ENCODE peak calls at places on chromosomes 2 and 18, in ten cellular contexts. One of them, this sample, is unnamed.

GRCh38 chr2:214671330-214671850 is 138.1 kb downstream of the BARD1 start:
- DNase-seq in tibial nerve: no peak
- DNase-seq in upper lobe of right lung: no peak
- DNase-seq in SK-N-SH: no peak
- DNase-seq in AG04450: no peak
- DNase-seq in lower lobe of right lung: no peak
- DNase-seq in PC-9: no peak
- DNase-seq in coronary artery: no peak
- DNase-seq in PC-3: no peak
- DNase-seq in CD8-positive, alpha-beta T cell: no peak
- DNase-seq in this sample: no peak

GRCh38 chr2:36356990-36357505 is 1.5 kb downstream of the CRIM1 start:
- DNase-seq in coronary artery: no peak
- DNase-seq in PC-9: no peak
- DNase-seq in SK-N-SH: peak
- DNase-seq in CD8-positive, alpha-beta T cell: no peak
- DNase-seq in lower lobe of right lung: no peak
- DNase-seq in PC-3: peak
- DNase-seq in AG04450: no peak
- DNase-seq in tibial nerve: peak
- DNase-seq in upper lobe of right lung: no peak
- DNase-seq in this sample: no peak

GRCh38 chr18:14974576-14974975 is 226.6 kb downstream of the ANKRD30B start:
- DNase-seq in PC-9: peak
- DNase-seq in PC-3: peak
- DNase-seq in tibial nerve: no peak
- DNase-seq in AG04450: no peak
- DNase-seq in coronary artery: no peak
- DNase-seq in SK-N-SH: no peak
- DNase-seq in upper lobe of right lung: no peak
- DNase-seq in lower lobe of right lung: no peak
- DNase-seq in CD8-positive, alpha-beta T cell: no peak
- DNase-seq in this sample: no peak

GRCh38 chr2:230909841-230910545 is 15.0 kb downstream of the GPR55 start:
- DNase-seq in tibial nerve: no peak
- DNase-seq in PC-3: no peak
- DNase-seq in AG04450: no peak
- DNase-seq in upper lobe of right lung: peak
- DNase-seq in coronary artery: no peak
- DNase-seq in SK-N-SH: no peak
- DNase-seq in CD8-positive, alpha-beta T cell: no peak
- DNase-seq in lower lobe of right lung: peak
- DNase-seq in PC-9: no peak
- DNase-seq in this sample: peak

GRCh38 chr2:157899125-157899839 is 23.2 kb upstream of the ACVR1 start:
- DNase-seq in tibial nerve: no peak
- DNase-seq in coronary artery: no peak
- DNase-seq in PC-3: no peak
- DNase-seq in lower lobe of right lung: no peak
- DNase-seq in SK-N-SH: no peak
- DNase-seq in PC-9: no peak
- DNase-seq in CD8-positive, alpha-beta T cell: no peak
- DNase-seq in upper lobe of right lung: no peak
- DNase-seq in AG04450: no peak
- DNase-seq in this sample: no peak

GRCh38 chr2:236619910-236620612 is 50.4 kb downstream of the ACKR3 start:
- DNase-seq in upper lobe of right lung: no peak
- DNase-seq in PC-9: no peak
- DNase-seq in CD8-positive, alpha-beta T cell: no peak
- DNase-seq in lower lobe of right lung: no peak
- DNase-seq in PC-3: no peak
- DNase-seq in tibial nerve: no peak
- DNase-seq in coronary artery: no peak
- DNase-seq in SK-N-SH: no peak
- DNase-seq in AG04450: no peak
- DNase-seq in this sample: no peak

GRCh38 chr2:186497928-186498327 is 11.9 kb downstream of the ZC3H15 start:
- DNase-seq in tibial nerve: no peak
- DNase-seq in SK-N-SH: no peak
- DNase-seq in AG04450: no peak
- DNase-seq in PC-9: no peak
- DNase-seq in CD8-positive, alpha-beta T cell: no peak
- DNase-seq in coronary artery: no peak
- DNase-seq in upper lobe of right lung: no peak
- DNase-seq in lower lobe of right lung: no peak
- DNase-seq in PC-3: no peak
- DNase-seq in this sample: no peak

GRCh38 chr2:36395866-36396265 is 40.3 kb downstream of the CRIM1 start:
- DNase-seq in AG04450: no peak
- DNase-seq in PC-3: no peak
- DNase-seq in CD8-positive, alpha-beta T cell: no peak
- DNase-seq in tibial nerve: no peak
- DNase-seq in lower lobe of right lung: no peak
- DNase-seq in coronary artery: no peak
- DNase-seq in SK-N-SH: no peak
- DNase-seq in PC-9: no peak
- DNase-seq in upper lobe of right lung: no peak
- DNase-seq in this sample: no peak

GRCh38 chr2:3460161-3460560 is 59.2 kb downstream of the ADI1 start:
- DNase-seq in AG04450: no peak
- DNase-seq in SK-N-SH: no peak
- DNase-seq in upper lobe of right lung: no peak
- DNase-seq in PC-9: no peak
- DNase-seq in PC-3: no peak
- DNase-seq in CD8-positive, alpha-beta T cell: no peak
- DNase-seq in coronary artery: no peak
- DNase-seq in tibial nerve: no peak
- DNase-seq in lower lobe of right lung: no peak
- DNase-seq in this sample: no peak

GRCh38 chr2:199798004-199798403 is 53.0 kb downstream of the FTCDNL1 start:
- DNase-seq in upper lobe of right lung: no peak
- DNase-seq in coronary artery: no peak
- DNase-seq in CD8-positive, alpha-beta T cell: no peak
- DNase-seq in PC-3: no peak
- DNase-seq in SK-N-SH: no peak
- DNase-seq in lower lobe of right lung: no peak
- DNase-seq in PC-9: no peak
- DNase-seq in tibial nerve: no peak
- DNase-seq in AG04450: no peak
- DNase-seq in this sample: no peak

DNA sequence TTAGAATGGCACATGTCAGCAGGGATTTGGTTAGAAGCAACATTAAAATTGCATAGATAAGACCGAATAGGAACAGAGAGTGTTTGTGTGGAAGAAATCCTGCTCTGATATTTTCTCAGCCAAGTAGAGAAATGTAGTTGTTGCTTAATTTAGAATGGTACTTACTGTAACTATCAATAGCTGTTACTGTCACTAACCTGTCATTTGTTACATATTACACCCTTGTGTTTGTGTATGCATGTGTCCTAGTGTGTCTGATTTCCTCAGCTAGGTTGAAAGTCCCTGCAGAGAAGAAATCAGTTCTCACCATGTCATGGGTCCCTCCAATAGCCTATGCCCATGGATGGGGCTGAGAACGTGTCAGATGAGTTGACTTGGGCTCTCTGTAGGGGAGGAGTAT is 94.4 kb downstream of the SPTBN1 start:
- DNase-seq in coronary artery: no peak
- DNase-seq in lower lobe of right lung: no peak
- DNase-seq in upper lobe of right lung: no peak
- DNase-seq in PC-3: no peak
- DNase-seq in tibial nerve: no peak
- DNase-seq in PC-9: no peak
- DNase-seq in SK-N-SH: no peak
- DNase-seq in CD8-positive, alpha-beta T cell: no peak
- DNase-seq in AG04450: no peak
- DNase-seq in this sample: no peak
- TF ChIP-seq CTCF in coronary artery: no peak
- TF ChIP-seq CTCF in lower lobe of right lung: no peak
- TF ChIP-seq CTCF in upper lobe of right lung: no peak
- TF ChIP-seq CTCF in PC-3: no peak
- TF ChIP-seq CTCF in tibial nerve: no peak
- TF ChIP-seq CTCF in PC-9: no peak
- TF ChIP-seq CTCF in SK-N-SH: no peak
- TF ChIP-seq CTCF in CD8-positive, alpha-beta T cell: no peak
- TF ChIP-seq CTCF in AG04450: no peak
- TF ChIP-seq CTCF in this sample: no peak

GRCh38 chr18:42087876-42088275 is 132.8 kb downstream of the PIK3C3 start:
- DNase-seq in CD8-positive, alpha-beta T cell: no peak
- DNase-seq in PC-3: no peak
- DNase-seq in PC-9: peak
- DNase-seq in upper lobe of right lung: no peak
- DNase-seq in AG04450: no peak
- DNase-seq in lower lobe of right lung: no peak
- DNase-seq in coronary artery: no peak
- DNase-seq in tibial nerve: no peak
- DNase-seq in SK-N-SH: no peak
- DNase-seq in this sample: no peak
- H3K27ac ChIP-seq in CD8-positive, alpha-beta T cell: no peak
- H3K27ac ChIP-seq in PC-3: no peak
- H3K27ac ChIP-seq in PC-9: no peak
- H3K27ac ChIP-seq in upper lobe of right lung: no peak
- H3K27ac ChIP-seq in AG04450: no peak
- H3K27ac ChIP-seq in lower lobe of right lung: no peak
- H3K27ac ChIP-seq in coronary artery: no peak
- H3K27ac ChIP-seq in tibial nerve: no peak
- H3K27ac ChIP-seq in SK-N-SH: no peak
- H3K27ac ChIP-seq in this sample: no peak

DNA sequence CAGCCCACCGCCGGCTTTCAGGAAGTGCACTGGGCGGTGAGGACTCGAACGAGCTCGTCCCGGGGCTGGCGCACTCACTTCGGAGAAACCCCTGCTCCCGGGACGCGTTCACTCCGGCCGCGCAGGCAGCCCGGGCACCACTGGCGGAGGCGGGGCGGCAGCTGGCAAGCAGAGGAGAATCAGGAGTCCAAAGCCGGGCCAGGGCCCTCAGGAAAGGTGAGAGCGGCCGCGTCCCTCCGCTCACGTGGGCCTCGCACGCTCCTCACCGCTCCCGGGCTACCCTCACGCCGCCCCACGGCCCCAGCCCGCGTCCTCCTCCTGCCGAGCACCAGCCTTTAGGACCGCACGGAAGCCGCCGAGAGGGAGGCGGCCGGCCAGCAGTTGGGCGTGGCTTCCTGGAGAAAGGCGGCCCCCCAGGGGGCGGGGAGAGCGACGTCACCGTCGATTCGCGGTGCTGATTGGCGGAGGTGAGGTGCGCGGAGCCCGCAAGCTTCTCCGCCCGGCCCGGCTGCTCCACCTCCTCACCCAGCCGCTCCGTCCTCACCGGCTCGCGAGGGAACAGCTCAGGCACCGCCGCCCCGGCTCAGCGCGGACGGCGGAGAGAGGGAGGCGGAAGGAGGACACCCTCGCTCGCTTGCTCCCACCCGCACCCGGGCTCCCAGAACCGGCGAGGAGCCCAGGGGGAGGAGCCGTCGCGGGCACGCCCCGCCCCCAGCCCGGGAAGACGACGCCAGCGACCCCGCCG is at the start of gene ZCCHC2:
- DNase-seq in SK-N-SH: peak
- DNase-seq in tibial nerve: peak
- DNase-seq in AG04450: peak
- DNase-seq in coronary artery: peak
- DNase-seq in lower lobe of right lung: peak
- DNase-seq in upper lobe of right lung: peak
- DNase-seq in CD8-positive, alpha-beta T cell: peak
- DNase-seq in PC-9: peak
- DNase-seq in PC-3: peak
- DNase-seq in this sample: peak
- TF ChIP-seq CTCF in SK-N-SH: no peak
- TF ChIP-seq CTCF in tibial nerve: no peak
- TF ChIP-seq CTCF in AG04450: no peak
- TF ChIP-seq CTCF in coronary artery: no peak
- TF ChIP-seq CTCF in lower lobe of right lung: no peak
- TF ChIP-seq CTCF in upper lobe of right lung: no peak
- TF ChIP-seq CTCF in CD8-positive, alpha-beta T cell: no peak
- TF ChIP-seq CTCF in PC-9: no peak
- TF ChIP-seq CTCF in PC-3: no peak
- TF ChIP-seq CTCF in this sample: no peak

GRCh38 chr2:85780316-85781092 is 26.7 kb downstream of the ATOH8 start:
- DNase-seq in AG04450: no peak
- DNase-seq in lower lobe of right lung: no peak
- DNase-seq in CD8-positive, alpha-beta T cell: no peak
- DNase-seq in SK-N-SH: no peak
- DNase-seq in coronary artery: no peak
- DNase-seq in PC-9: no peak
- DNase-seq in upper lobe of right lung: peak
- DNase-seq in PC-3: no peak
- DNase-seq in tibial nerve: no peak
- DNase-seq in this sample: no peak
- H3K27ac ChIP-seq in AG04450: no peak
- H3K27ac ChIP-seq in lower lobe of right lung: no peak
- H3K27ac ChIP-seq in CD8-positive, alpha-beta T cell: no peak
- H3K27ac ChIP-seq in SK-N-SH: no peak
- H3K27ac ChIP-seq in coronary artery: peak
- H3K27ac ChIP-seq in PC-9: no peak
- H3K27ac ChIP-seq in upper lobe of right lung: peak
- H3K27ac ChIP-seq in PC-3: no peak
- H3K27ac ChIP-seq in tibial nerve: peak
- H3K27ac ChIP-seq in this sample: no peak

DNA sequence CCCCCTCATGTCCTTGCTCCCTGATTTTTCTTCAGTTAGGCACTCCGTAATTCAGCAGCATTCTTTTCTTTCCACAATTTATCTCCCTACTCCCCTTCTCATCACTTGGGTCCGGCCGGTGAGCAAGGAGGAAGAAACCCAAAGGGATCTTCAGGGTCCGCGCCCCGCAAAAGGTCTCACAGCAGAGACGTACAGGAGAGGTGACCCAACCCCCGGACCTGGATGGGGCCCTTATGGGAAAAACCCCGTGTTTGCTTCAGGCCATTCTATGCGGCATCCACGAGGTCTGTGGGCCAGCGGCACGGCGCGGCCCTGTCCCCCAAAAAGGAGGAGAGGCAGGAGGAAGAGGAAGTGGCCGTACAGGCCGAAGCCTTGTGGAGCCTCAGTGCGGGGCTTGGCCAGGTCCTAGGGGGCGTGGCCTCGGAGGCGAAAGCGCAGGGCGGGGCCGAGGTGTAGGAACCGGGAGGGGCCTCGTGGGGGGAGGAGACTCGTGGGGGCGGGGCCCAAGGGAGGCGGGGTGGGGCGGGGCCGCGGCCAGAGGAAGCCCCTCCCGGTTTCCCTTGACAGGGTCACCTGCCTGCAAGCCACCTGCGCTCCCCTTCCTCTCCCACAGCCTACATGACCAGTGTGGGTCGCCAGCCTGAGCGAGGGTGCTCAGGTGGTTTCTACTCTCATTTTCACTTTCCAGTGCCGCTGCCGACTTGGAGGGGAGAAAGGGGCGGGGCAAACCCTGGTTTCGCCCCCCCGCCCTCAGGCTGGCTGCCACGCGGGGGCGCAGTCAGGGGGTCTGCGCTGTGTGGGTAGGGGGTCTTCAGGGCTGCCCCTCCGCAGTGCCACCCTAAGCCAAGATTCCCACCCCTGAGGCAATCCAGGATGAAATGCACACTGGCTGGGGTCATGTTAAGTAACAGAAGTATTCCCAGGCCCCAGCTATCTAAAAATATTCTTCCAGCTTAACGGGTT is 156.4 kb upstream of the XPO1 start:
- DNase-seq in upper lobe of right lung: peak
- DNase-seq in CD8-positive, alpha-beta T cell: peak
- DNase-seq in SK-N-SH: peak
- DNase-seq in PC-9: peak
- DNase-seq in tibial nerve: peak
- DNase-seq in coronary artery: peak
- DNase-seq in lower lobe of right lung: peak
- DNase-seq in AG04450: peak
- DNase-seq in PC-3: peak
- DNase-seq in this sample: peak
- TF ChIP-seq CTCF in upper lobe of right lung: peak
- TF ChIP-seq CTCF in CD8-positive, alpha-beta T cell: peak
- TF ChIP-seq CTCF in SK-N-SH: peak
- TF ChIP-seq CTCF in PC-9: peak
- TF ChIP-seq CTCF in tibial nerve: peak
- TF ChIP-seq CTCF in coronary artery: no peak
- TF ChIP-seq CTCF in lower lobe of right lung: peak
- TF ChIP-seq CTCF in AG04450: peak
- TF ChIP-seq CTCF in PC-3: peak
- TF ChIP-seq CTCF in this sample: peak

This sample was measured in right lobe of liver.